ENCODE peak calls at places on chromosomes 1 and 21, in four cellular contexts. K is psoas muscle, D is tibial nerve, J is A549. C is an unnamed sample. For H3K4me1, the result is how much of the 10 kb centered on the place peaks cover.

GRCh38 chr21:34936299-34936698 is 112.8 kb downstream of the RUNX1 start:
- DNase-seq in K (no peak), D (no peak), J (no peak), C (no peak)

GRCh38 chr1:33468559-33468958 is 3.9 kb upstream of the ZSCAN20 start:
- DNase-seq in K (no peak), D (no peak), J (no peak), C (no peak)

GRCh38 chr1:178120088-178120487 is 26.2 kb downstream of the RASAL2 start:
- DNase-seq in K (no peak), D (no peak), J (no peak), C (no peak)

GRCh38 chr1:34263411-34263810 is 86.7 kb downstream of the C1orf94 start:
- DNase-seq in K (no peak), D (no peak), J (no peak), C (no peak)

GRCh38 chr1:161781995-161782394 is 15.9 kb downstream of the ATF6 start:
- DNase-seq in K (no peak), D (no peak), J (no peak), C (no peak)

GRCh38 chr1:54397090-54397591 is 9.1 kb downstream of the SSBP3 start:
- DNase-seq in K (peak), D (no peak), J (no peak), C (no peak)

GRCh38 chr1:212287261-212287895 is 2.2 kb downstream of the PPP2R5A start:
- DNase-seq in K (no peak), D (no peak), J (no peak), C (no peak)

GRCh38 chr1:40650075-40650474 is 15.4 kb downstream of the RIMS3 start:
- DNase-seq in K (no peak), D (no peak), J (no peak), C (no peak)

GRCh38 chr1:230569201-230569600 is 73.1 kb upstream of the COG2 start:
- DNase-seq in K (no peak), D (no peak), J (no peak), C (no peak)

GRCh38 chr1:240765732-240766363 is 153.9 kb upstream of the GREM2 start:
- DNase-seq in K (no peak), D (no peak), J (peak), C (no peak)

GRCh38 chr1:228416217-228416971 is at the start of gene TRIM17:
- DNase-seq in K (no peak), D (no peak), J (no peak), C (no peak)

GRCh38 chr1:218660678-218661053 is 315.5 kb downstream of the TGFB2 start:
- DNase-seq in K (no peak), D (no peak), J (peak), C (no peak)

GRCh38 chr1:210692796-210693195 is 364.1 kb downstream of the HHAT start:
- DNase-seq in K (no peak), D (no peak), J (no peak), C (no peak)

GRCh38 chr1:24015226-24016210 is 35.4 kb upstream of the SRSF10 start:
- DNase-seq in K (no peak), D (peak), J (no peak), C (no peak)

GRCh38 chr1:197356723-197357533 is 88.9 kb downstream of the CRB1 start:
- DNase-seq in K (no peak), D (no peak), J (peak), C (peak)

GRCh38 chr1:102252731-102253360 is 256.1 kb upstream of the OLFM3 start:
- DNase-seq in K (no peak), D (no peak), J (no peak), C (no peak)

GRCh38 chr1:118075116-118075515 is 109.9 kb downstream of the SPAG17 start:
- DNase-seq in K (no peak), D (no peak), J (no peak), C (no peak)

GRCh38 chr1:234544094-234544579 is 65.2 kb upstream of the TARBP1 start:
- DNase-seq in K (peak), D (peak), J (peak), C (peak)

GRCh38 chr1:89843279-89844121 is 22.7 kb downstream of the LRRC8D start:
- DNase-seq in K (peak), D (peak), J (peak), C (peak)

GRCh38 chr1:41456847-41457540 is 27.5 kb downstream of the EDN2 start:
- DNase-seq in K (no peak), D (no peak), J (no peak), C (no peak)

GRCh38 chr21:28253378-28253777 is 739.3 kb downstream of the LTN1 start:
- DNase-seq in K (no peak), D (no peak), J (no peak), C (no peak)

GRCh38 chr1:111471012-111471411 is 2.8 kb upstream of the C1orf162 start:
- DNase-seq in K (peak), D (no peak), J (no peak), C (no peak)

GRCh38 chr21:37230632-37231246 is 36.4 kb downstream of the VPS26C start:
- DNase-seq in K (no peak), D (no peak), J (no peak), C (no peak)

GRCh38 chr1:62676606-62677356 is 11.4 kb downstream of the DOCK7 start:
- DNase-seq in K (no peak), D (no peak), J (no peak), C (no peak)

GRCh38 chr1:196438324-196438723 is 169.9 kb downstream of the KCNT2 start:
- DNase-seq in K (no peak), D (no peak), J (peak), C (no peak)

GRCh38 chr1:58524353-58524945 is 22.1 kb downstream of the OMA1 start:
- DNase-seq in K (no peak), D (no peak), J (no peak), C (no peak)

DNA sequence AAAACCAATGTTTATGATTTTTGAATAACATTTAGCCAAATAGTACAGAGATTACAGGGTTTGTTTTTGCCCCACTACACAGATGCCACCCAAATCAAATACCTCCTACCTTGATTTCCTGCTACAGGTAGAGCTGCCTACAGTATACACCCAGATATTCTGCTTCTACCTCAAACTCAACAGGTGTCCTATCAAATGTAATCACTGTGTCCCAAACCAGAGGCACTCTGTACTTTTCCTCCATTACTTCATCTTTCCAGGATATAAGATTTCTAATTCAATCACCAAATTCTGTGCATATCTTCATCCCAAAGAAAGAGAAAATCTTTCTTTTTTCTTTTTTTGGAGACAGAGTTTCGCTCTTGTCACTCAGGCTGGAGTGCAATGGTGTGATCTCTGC is 9.6 kb downstream of the PUM1 start:
- DNase-seq in K (no peak), D (no peak), J (no peak), C (no peak)
- H3K4me1 ChIP-seq in K (under half), D (half or more), J (under half), C (under half)

GRCh38 chr1:46551597-46552095 is at the start of gene KNCN:
- DNase-seq in K (no peak), D (no peak), J (no peak), C (no peak)

GRCh38 chr1:46552357-46553237 is 1.1 kb upstream of the KNCN start:
- DNase-seq in K (no peak), D (no peak), J (no peak), C (no peak)

GRCh38 chr1:46547481-46548383 is 3.7 kb downstream of the KNCN start:
- DNase-seq in K (peak), D (peak), J (peak), C (peak)

GRCh38 chr1:46550751-46551231 is 656 bp downstream of the KNCN start:
- DNase-seq in K (no peak), D (no peak), J (no peak), C (no peak)

DNA sequence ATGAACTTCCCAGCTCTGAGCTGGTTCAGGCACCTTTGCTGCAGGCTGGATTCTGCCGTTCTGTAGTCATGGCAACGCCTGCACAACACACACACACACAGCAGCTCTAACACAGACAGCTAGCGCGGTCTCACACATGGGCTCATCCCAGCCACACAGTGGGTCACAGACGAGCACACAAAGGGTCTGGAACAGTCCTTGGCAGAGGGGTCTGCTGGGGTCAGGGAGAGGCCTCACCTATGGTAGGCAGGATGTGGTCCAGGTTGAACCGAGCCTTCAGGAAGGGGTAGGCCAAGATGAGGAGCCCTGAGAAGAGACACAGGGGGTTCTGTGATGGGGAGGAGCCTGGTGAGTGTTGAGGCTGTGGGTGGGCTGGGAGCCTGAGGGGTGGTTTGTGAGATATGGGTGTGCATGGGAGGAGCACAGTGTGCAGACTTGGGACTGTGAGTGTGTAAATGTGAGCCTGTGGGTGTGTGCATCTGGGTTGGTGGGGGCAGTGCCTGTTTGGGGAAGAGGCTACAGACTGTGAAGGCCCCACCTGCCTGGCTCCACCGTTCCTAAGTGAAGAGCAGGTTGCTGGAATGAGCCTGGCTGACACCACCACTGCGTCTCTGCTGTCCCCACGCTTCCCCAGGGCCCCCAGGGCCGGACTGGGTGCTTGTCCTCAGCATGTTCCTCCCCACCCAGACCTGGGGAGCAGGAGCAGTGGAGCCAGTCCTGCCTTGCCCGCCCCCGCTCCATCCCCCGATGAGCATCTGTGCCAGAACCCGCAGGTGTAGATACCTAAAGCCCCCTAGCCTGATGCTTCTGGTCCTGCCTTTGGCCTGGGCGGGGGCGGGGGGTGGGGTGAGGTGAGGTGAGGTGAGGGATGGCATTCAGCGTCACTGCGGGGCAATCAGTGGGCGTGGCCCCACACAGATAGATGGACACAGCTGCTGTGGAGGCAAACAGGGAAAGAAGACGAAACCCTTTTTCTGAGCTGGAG is 1.5 kb downstream of the KNCN start:
- DNase-seq in K (no peak), D (no peak), J (peak), C (peak)
- H3K4me3 ChIP-seq in K (no peak), D (no peak), J (no peak), C (no peak)

GRCh38 chr1:94908190-94908589 is 18.7 kb downstream of the CNN3 start:
- DNase-seq in K (no peak), D (no peak), J (no peak), C (no peak)

GRCh38 chr1:94906382-94906781 is 20.5 kb downstream of the CNN3 start:
- DNase-seq in K (no peak), D (no peak), J (no peak), C (no peak)

GRCh38 chr1:94907161-94907560 is 19.7 kb downstream of the CNN3 start:
- DNase-seq in K (no peak), D (no peak), J (no peak), C (no peak)

GRCh38 chr1:94909486-94909885 is 17.4 kb downstream of the CNN3 start:
- DNase-seq in K (no peak), D (no peak), J (no peak), C (no peak)

DNA sequence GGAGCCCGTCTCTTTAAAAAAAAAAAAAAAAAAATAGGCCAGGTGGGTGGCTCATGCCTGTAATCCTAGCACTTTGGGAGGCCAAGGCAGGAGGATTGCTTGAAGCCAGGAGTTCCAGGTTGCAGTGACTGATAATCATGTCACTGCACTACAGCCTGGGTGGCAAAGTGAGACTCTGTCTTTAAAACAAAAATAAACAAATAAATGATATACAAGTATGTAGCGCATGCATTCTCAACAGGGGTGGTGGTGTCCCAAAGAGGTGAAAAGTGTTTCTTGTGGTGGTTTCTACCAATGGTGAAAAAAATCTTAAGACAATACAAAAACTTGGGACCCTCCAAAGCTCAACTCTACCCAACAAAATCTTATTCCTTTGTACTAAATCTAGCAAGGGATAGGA is 17.9 kb downstream of the CNN3 start:
- DNase-seq in K (no peak), D (no peak), J (no peak), C (no peak)
- H3K4me1 ChIP-seq in K (under half), D (half or more), J (under half), C (under half)

GRCh38 chr1:207309775-207310273 is 11.7 kb upstream of the CD55 start:
- DNase-seq in K (peak), D (no peak), J (peak), C (peak)
- H3K4me3 ChIP-seq in K (peak), D (no peak), J (peak), C (no peak)

DNA sequence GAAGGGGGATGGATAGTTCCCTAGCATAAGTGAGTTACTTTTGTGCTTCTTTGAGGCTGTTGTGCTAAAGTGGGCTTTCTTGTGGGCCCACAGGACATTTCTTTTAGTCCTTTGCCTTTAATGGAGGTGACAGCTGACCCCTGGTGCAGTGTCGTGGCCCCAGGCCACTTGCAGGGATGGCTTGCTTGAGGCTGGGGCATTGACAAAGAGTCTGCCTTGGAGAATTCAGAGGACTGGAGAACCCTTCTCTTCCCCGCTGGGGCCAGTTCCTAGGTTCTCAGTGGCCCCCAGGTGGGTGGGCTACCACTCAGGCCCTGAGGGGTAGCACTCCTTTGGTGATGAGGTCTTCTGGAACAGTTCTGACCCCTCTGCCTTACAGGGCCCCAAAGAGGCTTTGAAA is 12.8 kb downstream of the ABCG1 start:
- DNase-seq in K (peak), D (no peak), J (no peak), C (no peak)
- H3K4me1 ChIP-seq in K (half or more), D (half or more), J (under half), C (under half)

DNA sequence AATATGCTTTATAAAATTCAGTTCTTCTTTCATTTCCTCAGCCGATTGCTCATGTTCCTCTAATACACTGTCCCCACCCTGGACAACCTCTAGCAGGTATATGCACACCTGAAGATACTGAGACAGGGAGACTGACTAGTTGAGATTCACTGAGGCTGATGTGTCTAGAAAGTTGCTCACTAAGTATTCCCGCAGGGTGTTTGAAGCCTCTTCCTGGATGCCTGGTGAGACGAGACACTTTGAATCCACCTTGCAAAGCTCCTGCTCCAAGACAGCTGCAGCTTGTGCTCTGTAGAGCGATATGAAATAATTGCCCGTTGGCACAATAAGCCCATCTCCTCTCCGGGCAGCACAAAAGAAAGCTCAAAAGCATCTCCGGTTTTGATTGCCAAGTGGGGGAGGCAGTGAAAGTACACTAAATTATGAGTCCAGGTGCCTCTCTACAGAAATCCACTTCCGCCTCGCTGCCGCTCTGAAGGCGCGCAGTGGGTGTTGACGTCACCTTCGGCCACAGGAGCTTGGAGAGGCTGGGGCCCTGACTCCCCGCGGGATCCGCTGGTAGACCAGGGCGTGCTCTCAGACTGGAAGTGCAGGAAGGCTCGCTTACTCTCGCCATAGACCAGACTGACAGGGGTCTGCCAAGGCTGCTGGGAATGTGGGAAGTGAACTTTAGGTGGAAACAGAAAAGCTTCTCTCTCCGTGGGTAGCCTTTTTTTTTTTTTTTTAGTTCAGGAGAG is 46.3 kb downstream of the GPA33 start:
- DNase-seq in K (peak), D (no peak), J (peak), C (peak)
- H3K4me3 ChIP-seq in K (peak), D (peak), J (peak), C (no peak)

GRCh38 chr1:16172964-16173446 is 17.1 kb upstream of the EPHA2 start:
- DNase-seq in K (no peak), D (no peak), J (peak), C (no peak)

GRCh38 chr1:16174261-16174871 is 18.5 kb upstream of the EPHA2 start:
- DNase-seq in K (no peak), D (no peak), J (no peak), C (peak)

GRCh38 chr1:16173447-16174260 is 17.8 kb upstream of the EPHA2 start:
- DNase-seq in K (no peak), D (no peak), J (peak), C (no peak)

GRCh38 chr1:16175610-16176553 is 20.0 kb upstream of the EPHA2 start:
- DNase-seq in K (peak), D (peak), J (peak), C (no peak)

GRCh38 chr1:16174886-16175598 is 19.2 kb upstream of the EPHA2 start:
- DNase-seq in K (no peak), D (no peak), J (no peak), C (no peak)
- H3K4me1 ChIP-seq in K (under half), D (half or more), J (half or more), C (under half)

C was measured in HAP-1.